ENCODE peak calls at places on chromosomes 3 and 15, in seven cellular contexts. L, H, I, P, W, F and V are unnamed samples.

GRCh38 chr3:39812537-39812936 is 3.1 kb downstream of the MYRIP start:
- DNase-seq in I (no peak), P (no peak), H (peak), F (peak), W (no peak), L (no peak), V (no peak)

GRCh38 chr3:148938306-148938705 is 53.0 kb upstream of the GYG1 start:
- DNase-seq in F (no peak), L (no peak), P (no peak), W (no peak), I (no peak), H (no peak), V (no peak)

GRCh38 chr3:105891101-105891500 is 22.3 kb upstream of the CBLB start:
- DNase-seq in L (no peak), I (no peak), H (no peak), F (no peak), P (no peak), W (no peak), V (no peak)

GRCh38 chr3:122415104-122415744 is 638 bp downstream of the WDR5B start:
- DNase-seq in H (peak), I (peak), P (no peak), W (peak), F (peak), L (no peak), V (no peak)

GRCh38 chr15:61364871-61365270 is 135.8 kb upstream of the RORA start:
- DNase-seq in W (no peak), L (no peak), F (no peak), I (no peak), H (peak), P (peak), V (no peak)

GRCh38 chr3:127702151-127702578 is 29.4 kb downstream of the ABTB1 start:
- DNase-seq in I (no peak), H (no peak), W (no peak), F (peak), L (peak), P (no peak), V (no peak)

GRCh38 chr3:23810342-23811116 is 4.8 kb downstream of the UBE2E1 start:
- DNase-seq in I (peak), L (peak), F (peak), P (peak), H (peak), W (no peak), V (no peak)

GRCh38 chr15:36428102-36428845 is 151.2 kb upstream of the CDIN1 start:
- DNase-seq in H (no peak), L (no peak), F (no peak), W (no peak), P (no peak), I (no peak), V (no peak)

GRCh38 chr15:77753238-77753873 is 120.6 kb upstream of the LINGO1 start:
- DNase-seq in L (no peak), I (no peak), P (peak), H (peak), W (no peak), F (no peak), V (no peak)

GRCh38 chr3:155876537-155876936 is 6.1 kb downstream of the GMPS start:
- DNase-seq in I (no peak), W (no peak), L (no peak), H (no peak), F (no peak), P (no peak), V (no peak)

GRCh38 chr3:196524527-196524926 is 9.4 kb upstream of the SMCO1 start:
- DNase-seq in H (no peak), F (no peak), W (no peak), L (no peak), P (no peak), I (no peak), V (no peak)

GRCh38 chr15:101126618-101127502 is 125.0 kb downstream of the CHSY1 start:
- DNase-seq in P (no peak), I (no peak), W (no peak), F (no peak), L (no peak), H (no peak), V (no peak)